ENCODE peak calls at places on chromosome 21, in four cellular contexts. W is stimulated activated CD8-positive, alpha-beta memory T cell treated with anti-CD3 and anti-CD28 coated beads, Interleukin-7, amount 100 ng/mL, for 1 hour; B is heart right ventricle; P is amygdala. R is an unnamed sample.

GRCh38 chr21:36697473-36698159 is 1.3 kb upstream of the SIM2 start:
- DNase-seq in W (no peak), B (no peak), P (no peak), R (no peak)

GRCh38 chr21:46363698-46364097 is 39.7 kb downstream of the PCNT start:
- DNase-seq in W (no peak), B (no peak), P (no peak), R (no peak)

GRCh38 chr21:43792406-43792805 is 3.0 kb downstream of the RRP1 start:
- DNase-seq in W (no peak), B (no peak), P (no peak), R (no peak)

GRCh38 chr21:32382108-32382601 is 10.7 kb downstream of the URB1 start:
- DNase-seq in W (no peak), B (no peak), P (no peak), R (no peak)

GRCh38 chr21:44893948-44894656 is 20.6 kb upstream of the PTTG1IP start:
- DNase-seq in W (no peak), B (peak), P (no peak), R (no peak)

GRCh38 chr21:14742119-14742518 is 196.0 kb upstream of the SAMSN1 start:
- DNase-seq in W (no peak), B (no peak), P (no peak), R (no peak)

GRCh38 chr21:38768385-38769071 is 37.2 kb upstream of the ETS2 start:
- DNase-seq in W (no peak), B (no peak), P (no peak), R (no peak)

GRCh38 chr21:34280389-34280795 is 83.4 kb upstream of the KCNE2 start:
- DNase-seq in W (no peak), B (peak), P (no peak), R (no peak)

GRCh38 chr21:45041351-45041805 is 33.0 kb upstream of the ADARB1 start:
- DNase-seq in W (no peak), B (peak), P (no peak), R (no peak)

GRCh38 chr21:45050786-45051489 is 23.4 kb upstream of the ADARB1 start:
- DNase-seq in W (no peak), B (no peak), P (no peak), R (no peak)

GRCh38 chr21:14480601-14481000 is 65.5 kb downstream of the SAMSN1 start:
- DNase-seq in W (no peak), B (no peak), P (no peak), R (no peak)

GRCh38 chr21:39314155-39315027 is 959 bp upstream of the BRWD1 start:
- DNase-seq in W (no peak), B (peak), P (peak), R (peak)

GRCh38 chr21:30408782-30409494 is 13.1 kb downstream of the KRTAP13-1 start:
- DNase-seq in W (no peak), B (peak), P (no peak), R (no peak)

GRCh38 chr21:43321111-43321510 is 105.8 kb downstream of the SIK1 start:
- DNase-seq in W (no peak), B (no peak), P (no peak), R (no peak)

GRCh38 chr21:33152228-33153130 is 77.3 kb upstream of the IFNAR2 start:
- DNase-seq in W (no peak), B (no peak), P (peak), R (no peak)

R was measured in posterior cingulate gyrus.